ENCODE peak calls at places on chromosome 19, in nine cellular contexts. W, I, E, C, D, S, K, N and J are unnamed samples.
A peak's percentile ranks its signal among the peaks of the same experiment; 100 is the strongest.

GRCh38 chr19:57280913-57281425 is 684 bp downstream of the ZNF460 start:
- DNase-seq in W (peak; percentile 14), I (no peak), E (peak; percentile 35), C (peak; percentile 53), D (no peak), S (peak; percentile 40), K (peak; percentile 27), N (no peak), J (no peak)

GRCh38 chr19:37989855-37990254 is 82.8 kb downstream of the SIPA1L3 start:
- DNase-seq in W (no peak), I (no peak), E (no peak), C (no peak), D (no peak), S (no peak), K (peak; percentile 24), N (no peak), J (no peak)

GRCh38 chr19:43311706-43312105 is 41.8 kb upstream of the CD177 start:
- DNase-seq in W (no peak), I (no peak), E (no peak), C (no peak), D (no peak), S (no peak), K (no peak), N (no peak), J (peak; percentile 32)

GRCh38 chr19:917323-918151 is at the start of gene KISS1R:
- DNase-seq in W (peak; percentile 84), I (peak; percentile 50), E (peak; percentile 54), C (peak; percentile 78), D (no peak), S (no peak), K (peak; percentile 23), N (peak; percentile 77), J (no peak)

GRCh38 chr19:42023121-42023942 is 29.3 kb upstream of the ATP1A3 start:
- DNase-seq in W (peak; percentile 63), I (no peak), E (peak; percentile 34), C (peak; percentile 48), D (no peak), S (no peak), K (peak; percentile 23), N (no peak), J (no peak)

GRCh38 chr19:24033962-24034342 is 53.0 kb upstream of the ZNF254 start:
- DNase-seq in W (peak; percentile 45), I (peak; percentile 47), E (peak; percentile 68), C (peak; percentile 29), D (no peak), S (no peak), K (peak; percentile 53), N (peak; percentile 15), J (peak; percentile 37)

GRCh38 chr19:54297759-54298305 is 15.1 kb downstream of the LILRA5 start:
- DNase-seq in W (no peak), I (no peak), E (no peak), C (peak; percentile 37), D (no peak), S (no peak), K (peak; percentile 25), N (no peak), J (no peak)

GRCh38 chr19:56671613-56671994 is at the start of gene ZNF835:
- DNase-seq in W (peak; percentile 94), I (no peak), E (peak; percentile 84), C (no peak), D (peak; percentile 81), S (peak; percentile 44), K (no peak), N (peak; percentile 86), J (no peak)

GRCh38 chr19:14475251-14476073 is at the start of gene PTGER1:
- DNase-seq in W (peak; percentile 89), I (no peak), E (peak; percentile 60), C (no peak), D (no peak), S (no peak), K (peak; percentile 68), N (no peak), J (no peak)

GRCh38 chr19:2461751-2462634 is 5.2 kb upstream of the LMNB2 start:
- DNase-seq in W (peak; percentile 92), I (peak; percentile 92), E (peak; percentile 76), C (peak; percentile 77), D (no peak), S (peak; percentile 37), K (peak; percentile 81), N (peak; percentile 56), J (no peak)

GRCh38 chr19:5127710-5128109 is 158.8 kb downstream of the KDM4B start:
- DNase-seq in W (no peak), I (no peak), E (no peak), C (peak; percentile 79), D (no peak), S (no peak), K (no peak), N (no peak), J (no peak)

GRCh38 chr19:43618921-43619261 is 538 bp downstream of the ZNF428 start:
- DNase-seq in W (peak; percentile 82), I (no peak), E (no peak), C (peak; percentile 80), D (no peak), S (no peak), K (peak; percentile 12), N (no peak), J (no peak)

GRCh38 chr19:45528149-45528743 is 21.0 kb downstream of the VASP start:
- DNase-seq in W (no peak), I (no peak), E (peak; percentile 53), C (no peak), D (no peak), S (no peak), K (peak; percentile 90), N (no peak), J (peak; percentile 85)

GRCh38 chr19:44613295-44614168 is at the start of gene IGSF23:
- DNase-seq in W (no peak), I (no peak), E (no peak), C (no peak), D (no peak), S (no peak), K (no peak), N (no peak), J (no peak)

GRCh38 chr19:49497790-49498106 is 1.5 kb downstream of the RPS11 start:
- DNase-seq in W (no peak), I (no peak), E (no peak), C (no peak), D (no peak), S (no peak), K (no peak), N (no peak), J (no peak)
- H3K4me1 ChIP-seq in W (peaks cover 11% of the 10 kb centered on the region), I (peaks cover 15% of the 10 kb centered on the region), E (peaks cover 34% of the 10 kb centered on the region), C (peaks cover 68% of the 10 kb centered on the region), D (peaks cover 59% of the 10 kb centered on the region), S (peaks cover 50% of the 10 kb centered on the region), K (peaks cover 19% of the 10 kb centered on the region), N (peaks cover 17% of the 10 kb centered on the region), J (no peaks in the 10 kb centered on the region)

DNA sequence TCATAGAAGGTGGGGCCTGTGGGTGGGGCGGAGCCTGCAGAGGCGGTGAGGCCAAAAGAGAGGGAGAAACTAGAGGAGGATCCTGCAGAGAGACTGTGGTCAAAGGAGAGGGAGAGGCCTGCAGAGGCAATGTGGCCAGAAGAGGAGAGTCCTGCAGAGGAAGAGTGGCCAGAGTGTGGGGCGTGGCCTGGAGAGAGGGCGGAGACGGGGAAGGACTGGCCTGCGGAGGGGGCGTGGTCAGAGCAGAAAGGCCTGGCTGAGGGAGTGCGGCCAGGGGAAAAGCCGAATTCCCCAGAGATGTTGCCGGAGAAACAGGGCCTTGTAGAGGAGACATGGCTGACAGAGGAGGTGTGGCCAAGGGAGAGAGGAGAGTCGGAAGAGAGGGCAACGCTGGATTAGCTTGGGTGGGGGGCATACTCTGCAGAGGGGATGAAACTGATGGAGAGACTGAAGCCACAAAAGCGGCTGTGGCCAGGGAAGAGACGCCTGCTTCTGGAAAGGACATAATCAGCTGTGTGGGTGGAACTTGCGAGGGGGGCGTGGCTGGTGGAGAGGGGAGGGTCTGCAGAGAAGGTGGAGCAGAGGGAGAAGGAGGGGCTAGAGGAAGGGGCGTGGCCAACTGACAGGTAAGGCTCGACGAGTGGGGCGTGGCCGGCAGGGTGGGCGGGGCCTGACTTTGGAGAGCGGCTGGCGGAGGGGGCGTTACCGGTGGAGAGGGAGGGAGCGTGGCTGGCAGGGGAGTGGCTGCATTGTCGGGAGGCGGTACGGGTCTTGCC is 2.5 kb downstream of the PRR36 start:
- DNase-seq in W (peak; percentile 83), I (peak; percentile 91), E (peak; percentile 95), C (peak; percentile 84), D (peak; percentile 55), S (peak; percentile 82), K (peak; percentile 98), N (peak; percentile 97), J (peak; percentile 89)
- H3K4me1 ChIP-seq in W (no peaks in the 10 kb centered on the region), I (peaks cover 28% of the 10 kb centered on the region), E (peaks cover 35% of the 10 kb centered on the region), C (peaks cover 40% of the 10 kb centered on the region), D (peaks cover 61% of the 10 kb centered on the region), S (peaks cover 31% of the 10 kb centered on the region), K (peaks cover 24% of the 10 kb centered on the region), N (peaks cover 33% of the 10 kb centered on the region), J (no peaks in the 10 kb centered on the region)

GRCh38 chr19:18948976-18949356 is 7.9 kb upstream of the HOMER3 start:
- DNase-seq in W (no peak), I (no peak), E (no peak), C (no peak), D (no peak), S (no peak), K (peak; percentile 0), N (no peak), J (no peak)
- H3K4me1 ChIP-seq in W (no peaks in the 10 kb centered on the region), I (no peaks in the 10 kb centered on the region), E (no peaks in the 10 kb centered on the region), C (peaks cover 56% of the 10 kb centered on the region), D (no peaks in the 10 kb centered on the region), S (no peaks in the 10 kb centered on the region), K (peaks cover 6% of the 10 kb centered on the region), N (no peaks in the 10 kb centered on the region), J (peaks cover 17% of the 10 kb centered on the region)

DNA sequence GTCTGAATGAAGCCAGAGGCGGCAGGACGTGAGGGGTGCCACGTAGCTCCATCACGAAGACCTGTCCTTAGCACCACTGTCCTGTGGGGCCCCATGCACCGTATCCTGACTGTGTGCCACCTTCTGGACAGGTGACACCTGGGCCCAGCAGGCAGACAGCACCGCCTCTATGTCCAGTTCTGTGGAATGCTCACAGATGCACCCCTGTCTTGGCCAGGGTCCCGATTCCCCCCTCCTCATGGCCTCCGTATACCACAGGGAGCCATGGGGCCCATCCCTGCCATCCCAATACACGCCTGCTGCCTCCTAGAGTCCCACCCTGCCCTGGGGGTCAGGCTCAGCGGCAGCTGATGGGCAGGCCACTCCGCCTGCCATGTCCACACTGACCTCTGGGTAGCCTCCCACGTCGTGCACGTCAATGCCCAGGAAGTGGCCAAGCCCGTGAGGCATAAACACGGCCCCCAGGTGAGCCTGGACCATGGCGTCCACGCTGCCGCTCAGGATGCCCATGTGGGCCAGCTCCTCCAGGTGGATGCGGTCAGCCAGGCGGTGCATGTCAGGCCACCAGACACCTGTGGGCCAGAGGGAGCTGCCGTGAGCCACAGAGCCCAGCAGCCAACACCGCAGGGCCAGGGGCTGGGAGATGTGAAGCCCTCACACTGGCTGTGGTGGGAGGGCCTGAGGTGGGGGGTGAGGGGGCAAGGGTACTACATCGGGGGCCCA is 17.6 kb downstream of the CEBPG start:
- DNase-seq in W (peak; percentile 33), I (no peak), E (peak; percentile 39), C (no peak), D (peak; percentile 11), S (no peak), K (no peak), N (no peak), J (no peak)
- H3K4me1 ChIP-seq in W (no peaks in the 10 kb centered on the region), I (peaks cover 82% of the 10 kb centered on the region), E (peaks cover 50% of the 10 kb centered on the region), C (no peaks in the 10 kb centered on the region), D (peaks cover 84% of the 10 kb centered on the region), S (no peaks in the 10 kb centered on the region), K (no peaks in the 10 kb centered on the region), N (no peaks in the 10 kb centered on the region), J (no peaks in the 10 kb centered on the region)

GRCh38 chr19:47158367-47158791 is 27.7 kb downstream of the SAE1 start:
- DNase-seq in W (no peak), I (no peak), E (no peak), C (no peak), D (no peak), S (no peak), K (no peak), N (no peak), J (no peak)
- H3K4me1 ChIP-seq in W (peaks cover 19% of the 10 kb centered on the region), I (peaks cover 44% of the 10 kb centered on the region), E (peaks cover 48% of the 10 kb centered on the region), C (peaks cover 18% of the 10 kb centered on the region), D (peaks cover 38% of the 10 kb centered on the region), S (peaks cover 72% of the 10 kb centered on the region), K (peaks cover 16% of the 10 kb centered on the region), N (peaks cover 29% of the 10 kb centered on the region), J (peaks cover 17% of the 10 kb centered on the region)

GRCh38 chr19:10887616-10888367 is 16.4 kb downstream of the CARM1 start:
- DNase-seq in W (no peak), I (no peak), E (no peak), C (peak; percentile 69), D (no peak), S (no peak), K (no peak), N (no peak), J (peak; percentile 18)
- H3K4me1 ChIP-seq in W (peaks cover 9% of the 10 kb centered on the region), I (peaks cover 16% of the 10 kb centered on the region), E (peaks cover 19% of the 10 kb centered on the region), C (peaks cover 37% of the 10 kb centered on the region), D (peaks cover 60% of the 10 kb centered on the region), S (no peaks in the 10 kb centered on the region), K (peaks cover 7% of the 10 kb centered on the region), N (peaks cover 58% of the 10 kb centered on the region), J (peaks cover 12% of the 10 kb centered on the region)